ENCODE peak calls at places on chromosomes 11 and 22, in ten cellular contexts. P is activated T-cell treated with anti-CD3 and anti-CD28 coated beads for 48 hours; Q is Daoy; B is trophoblast cell; R is heart right ventricle; O is naive thymus-derived CD4-positive, alpha-beta T cell; C is RCC 7860; A is left ventricle myocardium superior; W is non-pigmented ciliary epithelial cell; M is endodermal cell. I is an unnamed sample.

GRCh38 chr11:19102521-19102900 is 14.5 kb upstream of the ZDHHC13 start:
- DNase-seq in B (no peak), R (no peak), W (no peak), M (no peak), O (no peak), Q (no peak), P (no peak), A (no peak), C (no peak), I (no peak)

GRCh38 chr11:128937480-128937879 is 5.2 kb downstream of the TP53AIP1 start:
- DNase-seq in O (no peak), P (no peak), Q (no peak), A (no peak), C (no peak), B (no peak), M (no peak), R (no peak), W (no peak), I (no peak)

GRCh38 chr11:57649826-57650738 is at the start of gene YPEL4:
- DNase-seq in B (peak; percentile 60), M (peak; percentile 89), R (peak; percentile 60), Q (peak; percentile 78), P (no peak), W (no peak), A (peak; percentile 46), O (no peak), C (no peak), I (peak; percentile 61)

GRCh38 chr11:73059915-73060314 is 82.2 kb downstream of the FCHSD2 start:
- DNase-seq in A (no peak), P (no peak), R (no peak), W (no peak), O (no peak), Q (no peak), C (no peak), B (no peak), M (no peak), I (no peak)

GRCh38 chr22:45207981-45208664 is 32.6 kb downstream of the KIAA0930 start:
- DNase-seq in M (no peak), B (peak; percentile 55), Q (peak; percentile 84), R (no peak), C (no peak), O (no peak), A (no peak), P (no peak), W (peak; percentile 67), I (no peak)

GRCh38 chr22:50056214-50056972 is 1.7 kb downstream of the TTLL8 start:
- DNase-seq in C (no peak), M (peak; percentile 34), A (no peak), W (no peak), P (no peak), B (no peak), R (no peak), Q (no peak), O (no peak), I (no peak)

GRCh38 chr11:129280027-129280811 is 88.1 kb upstream of the ARHGAP32 start:
- DNase-seq in R (no peak), O (no peak), W (no peak), Q (peak; percentile 65), C (peak; percentile 64), P (peak; percentile 23), B (no peak), M (no peak), A (no peak), I (no peak)

GRCh38 chr11:46524201-46524600 is 69.6 kb downstream of the AMBRA1 start:
- DNase-seq in M (no peak), Q (no peak), C (no peak), B (no peak), A (no peak), W (no peak), R (no peak), O (no peak), P (no peak), I (no peak)

GRCh38 chr11:44349328-44349727 is 39.4 kb upstream of the ALX4 start:
- DNase-seq in B (no peak), W (no peak), C (no peak), O (no peak), P (no peak), R (no peak), Q (no peak), M (no peak), A (no peak), I (no peak)

GRCh38 chr11:105156231-105156630 is 16.7 kb upstream of the CARD18 start:
- DNase-seq in M (no peak), B (no peak), O (no peak), W (no peak), C (no peak), P (no peak), R (no peak), A (no peak), Q (no peak), I (no peak)

GRCh38 chr22:39800790-39801540 is 92.6 kb downstream of the ENTHD1 start:
- DNase-seq in A (no peak), B (no peak), Q (no peak), O (no peak), M (no peak), P (no peak), C (no peak), R (no peak), W (no peak), I (no peak)

GRCh38 chr11:66418168-66418985 is 2.5 kb upstream of the NPAS4 start:
- DNase-seq in M (peak; percentile 96), Q (peak; percentile 90), C (peak; percentile 73), P (peak; percentile 74), A (peak; percentile 85), R (peak; percentile 85), W (peak; percentile 80), B (peak; percentile 59), O (peak; percentile 23), I (peak; percentile 83)

GRCh38 chr22:43159484-43160178 is 8.3 kb downstream of the TSPO start:
- DNase-seq in R (no peak), B (no peak), Q (peak; percentile 57), A (no peak), M (peak; percentile 86), C (no peak), W (no peak), O (no peak), P (no peak), I (no peak)

GRCh38 chr11:36373040-36374010 is 77.2 kb downstream of the PRR5L start:
- DNase-seq in A (no peak), W (no peak), Q (no peak), R (no peak), M (no peak), O (no peak), B (no peak), P (no peak), C (peak; percentile 29), I (peak; percentile 32)

GRCh38 chr11:133134561-133135173 is 397.6 kb downstream of the OPCML start:
- DNase-seq in M (peak; percentile 94), R (peak; percentile 38), B (peak; percentile 5), O (no peak), Q (peak; percentile 76), C (no peak), W (peak; percentile 2), P (peak; percentile 29), A (peak; percentile 69), I (peak; percentile 69)

GRCh38 chr11:100512475-100512874 is 174.6 kb upstream of the ARHGAP42 start:
- DNase-seq in W (no peak), P (no peak), A (no peak), B (no peak), M (no peak), R (no peak), O (no peak), Q (no peak), C (no peak), I (no peak)

GRCh38 chr11:65903068-65903481 is 2.9 kb upstream of the FOSL1 start:
- DNase-seq in W (no peak), P (no peak), C (peak; percentile 95), M (peak; percentile 85), O (no peak), Q (peak; percentile 96), B (peak; percentile 68), A (peak; percentile 9), R (no peak), I (no peak)

GRCh38 chr11:59078435-59078834 is 7.7 kb upstream of the GLYATL1B start:
- DNase-seq in W (no peak), C (no peak), O (no peak), R (no peak), P (no peak), A (no peak), Q (no peak), B (no peak), M (no peak), I (no peak)